ENCODE peak calls at places on chromosomes 4 and X, in eight cellular contexts. Z, K, F, Q, V, W, J and M are unnamed samples.

GRCh38 chrX:41482153-41482850 is 35.2 kb downstream of the NYX start:
- DNase-seq in K (no peak), Q (peak; percentile 17), Z (no peak), W (no peak), V (peak; percentile 16), F (no peak), J (no peak), M (no peak)

GRCh38 chr4:45100936-45101818 is 374.8 kb upstream of the GNPDA2 start:
- DNase-seq in J (no peak), Z (no peak), Q (no peak), W (no peak), F (no peak), K (no peak), V (no peak), M (no peak)

GRCh38 chr4:135497563-135498152 is 1296.1 kb upstream of the PABPC4L start:
- DNase-seq in K (no peak), J (no peak), V (no peak), F (no peak), W (no peak), Z (no peak), Q (no peak), M (no peak)

GRCh38 chr4:25925486-25926201 is 11.6 kb downstream of the SMIM20 start:
- DNase-seq in Z (peak; percentile 40), J (no peak), K (peak; percentile 27), W (peak; percentile 64), F (no peak), Q (peak; percentile 41), V (peak; percentile 64), M (peak; percentile 57)

GRCh38 chr4:37922323-37922722 is 31.4 kb downstream of the TBC1D1 start:
- DNase-seq in J (no peak), Q (no peak), F (no peak), Z (no peak), K (no peak), W (no peak), V (peak; percentile 79), M (no peak)

GRCh38 chr4:112589207-112589606 is 47.5 kb downstream of the ZGRF1 start:
- DNase-seq in Z (no peak), K (peak; percentile 19), J (no peak), V (peak; percentile 31), Q (peak; percentile 20), F (no peak), W (no peak), M (no peak)

GRCh38 chrX:134373736-134374135 is 86.2 kb upstream of the HPRT1 start:
- DNase-seq in J (no peak), F (no peak), K (peak; percentile 1), V (no peak), W (no peak), Z (no peak), Q (no peak), M (no peak)

GRCh38 chrX:69314436-69315348 is 149.4 kb upstream of the PJA1 start:
- DNase-seq in J (no peak), Z (no peak), V (no peak), F (no peak), Q (no peak), K (no peak), W (peak; percentile 12), M (no peak)

GRCh38 chr4:13840573-13841185 is 213.2 kb upstream of the BOD1L1 start:
- DNase-seq in W (no peak), Q (no peak), V (no peak), K (no peak), Z (no peak), F (no peak), J (no peak), M (no peak)

GRCh38 chr4:48315728-48316630 is 25.4 kb upstream of the SLAIN2 start:
- DNase-seq in F (no peak), J (no peak), V (peak; percentile 80), Q (peak; percentile 73), W (peak; percentile 60), Z (peak; percentile 4), K (peak; percentile 64), M (no peak)